ENCODE peak calls at places on chromosomes 11 and 22, in seven cellular contexts. O is GDM1, N is AG08395, H is ELR, J is sigmoid colon, U is mammary epithelial cell, Y is NCI-H2029. F is an unnamed sample.

GRCh38 chr11:62245271-62245753 is 3.3 kb downstream of the SCGB1D2 start:
- DNase-seq in J (no peak), H (peak), Y (no peak), U (peak), O (peak), N (peak), F (no peak)

GRCh38 chr11:102237096-102237735 is 80.1 kb upstream of the BIRC3 start:
- DNase-seq in H (peak), U (peak), Y (no peak), O (no peak), N (peak), J (no peak), F (no peak)

GRCh38 chr22:44975444-44976262 is 34.2 kb downstream of the PHF21B start:
- DNase-seq in O (peak), Y (no peak), J (peak), N (peak), U (peak), H (peak), F (peak)

GRCh38 chr22:38657248-38657909 is 941 bp downstream of the CBY1 start:
- DNase-seq in U (peak), Y (peak), J (no peak), O (no peak), H (peak), N (peak), F (no peak)

GRCh38 chr11:123690490-123690889 is 36.1 kb upstream of the SCN3B start:
- DNase-seq in H (peak), O (no peak), Y (no peak), U (peak), J (no peak), N (peak), F (no peak)

GRCh38 chr11:67230406-67230805 is 35.9 kb upstream of the GRK2 start:
- DNase-seq in J (no peak), Y (no peak), U (peak), H (no peak), O (no peak), N (no peak), F (no peak)

GRCh38 chr11:119307219-119307618 is 9.7 kb downstream of the MCAM start:
- DNase-seq in H (no peak), J (no peak), Y (no peak), O (no peak), U (no peak), N (no peak), F (no peak)

GRCh38 chr11:130762342-130763037 is 153.8 kb downstream of the SNX19 start:
- DNase-seq in U (peak), H (no peak), Y (peak), N (no peak), O (no peak), J (no peak), F (no peak)

GRCh38 chr22:30301995-30302809 is 12.9 kb upstream of the CASTOR1 start:
- DNase-seq in N (peak), J (peak), U (peak), H (peak), O (peak), Y (no peak), F (no peak)

GRCh38 chr11:120139316-120140069 is 1.6 kb upstream of the TRIM29 start:
- DNase-seq in J (no peak), N (no peak), Y (no peak), O (no peak), U (no peak), H (no peak), F (no peak)

GRCh38 chr11:128884703-128885338 is 6.3 kb upstream of the KCNJ5 start:
- DNase-seq in U (peak), O (peak), J (peak), Y (peak), N (peak), H (peak), F (peak)

GRCh38 chr11:76579047-76579751 is 91.3 kb downstream of the LRRC32 start:
- DNase-seq in N (no peak), J (no peak), O (no peak), U (no peak), H (no peak), Y (no peak), F (no peak)

GRCh38 chr22:37545703-37546435 is 14.4 kb upstream of the CDC42EP1 start:
- DNase-seq in J (peak), H (peak), Y (no peak), U (peak), O (no peak), N (peak), F (no peak)

F was measured in CMK.